ENCODE peak calls at places on chromosomes 5 and 9, in seven cellular contexts. One of them, this sample, is unnamed.

GRCh38 chr9:6889868-6890267 is 132.1 kb downstream of the KDM4C start:
- DNase-seq in NCI-H1092: no peak
- DNase-seq in GM12891: no peak
- DNase-seq in HFFc6: no peak
- DNase-seq in stimulated activated CD4-positive, alpha-beta T cell treated with anti-CD3 and anti-CD28 coated beads, TNF-alpha, amount 100 ng/mL, for 4 hours: no peak
- DNase-seq in stimulated activated CD8-positive, alpha-beta memory T cell treated with anti-CD3 and anti-CD28 coated beads, Interleukin-7, amount 100 ng/mL, for 1 hour: no peak
- DNase-seq in cerebellar cortex: no peak
- DNase-seq in this sample: no peak

GRCh38 chr9:113828211-113828610 is 47.9 kb upstream of the ZNF618 start:
- DNase-seq in NCI-H1092: no peak
- DNase-seq in GM12891: no peak
- DNase-seq in HFFc6: no peak
- DNase-seq in stimulated activated CD4-positive, alpha-beta T cell treated with anti-CD3 and anti-CD28 coated beads, TNF-alpha, amount 100 ng/mL, for 4 hours: no peak
- DNase-seq in stimulated activated CD8-positive, alpha-beta memory T cell treated with anti-CD3 and anti-CD28 coated beads, Interleukin-7, amount 100 ng/mL, for 1 hour: no peak
- DNase-seq in cerebellar cortex: no peak
- DNase-seq in this sample: no peak

GRCh38 chr9:82810902-82811301 is 252.0 kb downstream of the RASEF start:
- DNase-seq in NCI-H1092: no peak
- DNase-seq in GM12891: no peak
- DNase-seq in HFFc6: no peak
- DNase-seq in stimulated activated CD4-positive, alpha-beta T cell treated with anti-CD3 and anti-CD28 coated beads, TNF-alpha, amount 100 ng/mL, for 4 hours: no peak
- DNase-seq in stimulated activated CD8-positive, alpha-beta memory T cell treated with anti-CD3 and anti-CD28 coated beads, Interleukin-7, amount 100 ng/mL, for 1 hour: no peak
- DNase-seq in cerebellar cortex: no peak
- DNase-seq in this sample: no peak

GRCh38 chr5:96279796-96280542 is 153.1 kb downstream of the PCSK1 start:
- DNase-seq in NCI-H1092: no peak
- DNase-seq in GM12891: peak; percentile 9
- DNase-seq in HFFc6: peak; percentile 47
- DNase-seq in stimulated activated CD4-positive, alpha-beta T cell treated with anti-CD3 and anti-CD28 coated beads, TNF-alpha, amount 100 ng/mL, for 4 hours: no peak
- DNase-seq in stimulated activated CD8-positive, alpha-beta memory T cell treated with anti-CD3 and anti-CD28 coated beads, Interleukin-7, amount 100 ng/mL, for 1 hour: no peak
- DNase-seq in cerebellar cortex: no peak
- DNase-seq in this sample: no peak

GRCh38 chr9:94511134-94511942 is 43.5 kb upstream of the PCAT7 start:
- DNase-seq in NCI-H1092: no peak
- DNase-seq in GM12891: no peak
- DNase-seq in HFFc6: no peak
- DNase-seq in stimulated activated CD4-positive, alpha-beta T cell treated with anti-CD3 and anti-CD28 coated beads, TNF-alpha, amount 100 ng/mL, for 4 hours: no peak
- DNase-seq in stimulated activated CD8-positive, alpha-beta memory T cell treated with anti-CD3 and anti-CD28 coated beads, Interleukin-7, amount 100 ng/mL, for 1 hour: no peak
- DNase-seq in cerebellar cortex: no peak
- DNase-seq in this sample: no peak

GRCh38 chr5:133121611-133122150 is 69.9 kb downstream of the HSPA4 start:
- DNase-seq in NCI-H1092: no peak
- DNase-seq in GM12891: no peak
- DNase-seq in HFFc6: no peak
- DNase-seq in stimulated activated CD4-positive, alpha-beta T cell treated with anti-CD3 and anti-CD28 coated beads, TNF-alpha, amount 100 ng/mL, for 4 hours: no peak
- DNase-seq in stimulated activated CD8-positive, alpha-beta memory T cell treated with anti-CD3 and anti-CD28 coated beads, Interleukin-7, amount 100 ng/mL, for 1 hour: no peak
- DNase-seq in cerebellar cortex: no peak
- DNase-seq in this sample: no peak

GRCh38 chr5:40052812-40053211 is 626.9 kb upstream of the PTGER4 start:
- DNase-seq in NCI-H1092: no peak
- DNase-seq in GM12891: no peak
- DNase-seq in HFFc6: no peak
- DNase-seq in stimulated activated CD4-positive, alpha-beta T cell treated with anti-CD3 and anti-CD28 coated beads, TNF-alpha, amount 100 ng/mL, for 4 hours: no peak
- DNase-seq in stimulated activated CD8-positive, alpha-beta memory T cell treated with anti-CD3 and anti-CD28 coated beads, Interleukin-7, amount 100 ng/mL, for 1 hour: no peak
- DNase-seq in cerebellar cortex: no peak
- DNase-seq in this sample: no peak

GRCh38 chr9:114310471-114311450 is 12.1 kb upstream of the ORM1 start:
- DNase-seq in NCI-H1092: no peak
- DNase-seq in GM12891: no peak
- DNase-seq in HFFc6: no peak
- DNase-seq in stimulated activated CD4-positive, alpha-beta T cell treated with anti-CD3 and anti-CD28 coated beads, TNF-alpha, amount 100 ng/mL, for 4 hours: no peak
- DNase-seq in stimulated activated CD8-positive, alpha-beta memory T cell treated with anti-CD3 and anti-CD28 coated beads, Interleukin-7, amount 100 ng/mL, for 1 hour: no peak
- DNase-seq in cerebellar cortex: no peak
- DNase-seq in this sample: no peak

GRCh38 chr9:135901826-135902225 is 5.5 kb downstream of the CAMSAP1 start:
- DNase-seq in NCI-H1092: no peak
- DNase-seq in GM12891: no peak
- DNase-seq in HFFc6: no peak
- DNase-seq in stimulated activated CD4-positive, alpha-beta T cell treated with anti-CD3 and anti-CD28 coated beads, TNF-alpha, amount 100 ng/mL, for 4 hours: no peak
- DNase-seq in stimulated activated CD8-positive, alpha-beta memory T cell treated with anti-CD3 and anti-CD28 coated beads, Interleukin-7, amount 100 ng/mL, for 1 hour: no peak
- DNase-seq in cerebellar cortex: no peak
- DNase-seq in this sample: no peak